ENCODE peak calls at places on chromosomes 5 and 9, in seven cellular contexts. Q is right lobe of liver, P is putamen, W is HepG2, H is NCI-H524, M is NCI-H1092, J is amygdala. V is an unnamed sample.
A peak's percentile ranks its signal among the peaks of the same experiment; 100 is the strongest.

GRCh38 chr5:133230823-133231578 is 179.2 kb downstream of the HSPA4 start:
- DNase-seq in Q (peak; percentile 52), P (no peak), W (no peak), H (no peak), M (no peak), J (no peak), V (no peak)

GRCh38 chr9:3719286-3719685 is 193.5 kb upstream of the RFX3 start:
- DNase-seq in Q (no peak), P (peak; percentile 44), W (no peak), H (no peak), M (no peak), J (no peak), V (no peak)

GRCh38 chr9:132543251-132543650 is 39.2 kb upstream of the BARHL1 start:
- DNase-seq in Q (no peak), P (no peak), W (no peak), H (no peak), M (no peak), J (no peak), V (no peak)

GRCh38 chr9:93676310-93677054 is 100.1 kb downstream of the PHF2 start:
- DNase-seq in Q (peak; percentile 16), P (no peak), W (no peak), H (no peak), M (no peak), J (no peak), V (no peak)

GRCh38 chr5:72015103-72015548 is 92.1 kb upstream of the MAP1B start:
- DNase-seq in Q (peak; percentile 39), P (peak; percentile 92), W (peak; percentile 24), H (peak; percentile 78), M (peak; percentile 73), J (no peak), V (peak; percentile 84)

GRCh38 chr9:82513242-82513750 is 524.7 kb downstream of the SPATA31D1 start:
- DNase-seq in Q (no peak), P (no peak), W (no peak), H (no peak), M (no peak), J (no peak), V (no peak)

GRCh38 chr9:14418262-14419200 is 104.6 kb upstream of the NFIB start:
- DNase-seq in Q (no peak), P (no peak), W (no peak), H (no peak), M (no peak), J (no peak), V (no peak)

GRCh38 chr9:108897324-108898096 is 35.4 kb downstream of the ACTL7A start:
- DNase-seq in Q (no peak), P (no peak), W (peak; percentile 18), H (no peak), M (no peak), J (no peak), V (no peak)

GRCh38 chr5:75640395-75640794 is 29.1 kb downstream of the ANKDD1B start:
- DNase-seq in Q (no peak), P (no peak), W (no peak), H (no peak), M (no peak), J (no peak), V (no peak)

GRCh38 chr9:135804588-135805421 is 102.5 kb downstream of the CAMSAP1 start:
- DNase-seq in Q (no peak), P (no peak), W (peak; percentile 10), H (no peak), M (no peak), J (no peak), V (no peak)

GRCh38 chr5:134552301-134552700 is 26.8 kb downstream of the JADE2 start:
- DNase-seq in Q (peak; percentile 65), P (no peak), W (no peak), H (no peak), M (no peak), J (no peak), V (no peak)

GRCh38 chr5:28500511-28500910 is 1462.1 kb upstream of the CDH9 start:
- DNase-seq in Q (no peak), P (no peak), W (no peak), H (peak; percentile 85), M (no peak), J (no peak), V (no peak)

GRCh38 chr5:146805099-146805498 is 73.5 kb downstream of the PPP2R2B start:
- DNase-seq in Q (no peak), P (no peak), W (no peak), H (peak; percentile 65), M (no peak), J (no peak), V (no peak)

GRCh38 chr5:135312255-135312935 is 86.6 kb downstream of the MACROH2A1 start:
- DNase-seq in Q (no peak), P (no peak), W (no peak), H (no peak), M (no peak), J (no peak), V (no peak)

GRCh38 chr9:136422876-136423275 is 12.4 kb downstream of the PMPCA start:
- DNase-seq in Q (no peak), P (no peak), W (no peak), H (no peak), M (no peak), J (no peak), V (no peak)

GRCh38 chr5:55226934-55227737 is at the start of gene MCIDAS:
- DNase-seq in Q (peak; percentile 69), P (no peak), W (no peak), H (peak; percentile 76), M (no peak), J (no peak), V (no peak)

GRCh38 chr5:132190161-132190817 is 37.4 kb downstream of the P4HA2 start:
- DNase-seq in Q (no peak), P (peak; percentile 67), W (peak; percentile 76), H (peak; percentile 74), M (peak; percentile 29), J (no peak), V (no peak)

GRCh38 chr5:10607666-10608442 is 44.0 kb downstream of the ANKRD33B start:
- DNase-seq in Q (no peak), P (no peak), W (no peak), H (peak; percentile 78), M (no peak), J (no peak), V (no peak)

GRCh38 chr9:129384138-129384886 is 206.3 kb upstream of the IER5L start:
- DNase-seq in Q (no peak), P (no peak), W (no peak), H (no peak), M (no peak), J (no peak), V (no peak)

V was measured in occipital lobe.